ENCODE peak calls at places on chromosomes 4 and X, in nine cellular contexts. Y, G, Z, K, X, B, D, A and H are unnamed samples.

GRCh38 chr4:161248880-161249279 is 914.9 kb downstream of the FSTL5 start:
- DNase-seq in Z (no peak), D (no peak), A (no peak), X (no peak), Y (no peak), K (no peak), B (no peak), G (no peak), H (no peak)

GRCh38 chrX:68440940-68441339 is 7.6 kb upstream of the OPHN1 start:
- DNase-seq in K (no peak), Y (peak; percentile 47), B (peak; percentile 85), D (peak; percentile 54), X (no peak), Z (peak; percentile 75), G (peak; percentile 78), A (peak; percentile 26), H (no peak)

GRCh38 chr4:9971711-9972110 is 49.6 kb downstream of the SLC2A9 start:
- DNase-seq in A (no peak), K (no peak), X (no peak), Z (no peak), B (no peak), D (no peak), Y (no peak), G (no peak), H (no peak)

GRCh38 chr4:13866881-13867280 is 239.4 kb upstream of the BOD1L1 start:
- DNase-seq in A (no peak), K (no peak), Y (peak; percentile 39), B (no peak), D (peak; percentile 33), G (peak; percentile 57), X (no peak), Z (no peak), H (no peak)

GRCh38 chr4:33080262-33080661 is 2360.1 kb downstream of the PCDH7 start:
- DNase-seq in A (no peak), B (peak; percentile 63), Z (no peak), K (no peak), Y (no peak), D (peak; percentile 66), G (no peak), X (no peak), H (no peak)

GRCh38 chr4:56149601-56150000 is 200.9 kb downstream of the CEP135 start:
- DNase-seq in G (no peak), D (peak; percentile 49), Z (no peak), B (peak; percentile 71), A (no peak), X (no peak), K (no peak), Y (no peak), H (no peak)

GRCh38 chrX:116462843-116463242 is at the start of gene CT83:
- DNase-seq in X (no peak), A (no peak), Z (no peak), D (no peak), B (no peak), G (no peak), K (no peak), Y (no peak), H (no peak)

GRCh38 chr4:111546881-111547280 is 598.4 kb upstream of the FAM241A start:
- DNase-seq in G (no peak), A (no peak), K (no peak), B (no peak), X (no peak), D (peak; percentile 8), Z (no peak), Y (no peak), H (no peak)

GRCh38 chr4:15691346-15692140 is 9.9 kb downstream of the FAM200B start:
- DNase-seq in Z (no peak), D (peak; percentile 68), X (no peak), G (peak; percentile 87), K (no peak), A (no peak), B (peak; percentile 66), Y (peak; percentile 37), H (no peak)

GRCh38 chr4:8117278-8117682 is 41.3 kb downstream of the ABLIM2 start:
- DNase-seq in B (peak; percentile 38), Y (no peak), Z (peak; percentile 36), K (peak; percentile 89), A (no peak), X (peak; percentile 94), D (peak; percentile 3), G (peak; percentile 48), H (no peak)

GRCh38 chr4:153919667-153920066 is 130.8 kb upstream of the SFRP2 start:
- DNase-seq in A (no peak), Y (no peak), D (peak; percentile 58), K (no peak), G (no peak), Z (no peak), B (peak; percentile 2), X (no peak), H (no peak)

GRCh38 chr4:161573836-161574235 is 590.0 kb downstream of the FSTL5 start:
- DNase-seq in Y (no peak), Z (no peak), G (no peak), B (no peak), X (no peak), D (no peak), A (no peak), K (peak; percentile 26), H (no peak)

GRCh38 chrX:54483946-54484345 is 12.1 kb downstream of the FGD1 start:
- DNase-seq in X (no peak), K (no peak), Z (no peak), D (no peak), G (no peak), Y (no peak), A (no peak), B (no peak), H (no peak)

GRCh38 chr4:104732766-104733165 is 238.1 kb upstream of the CXXC4 start:
- DNase-seq in B (no peak), G (no peak), Y (no peak), Z (no peak), X (no peak), A (no peak), K (no peak), D (no peak), H (no peak)

GRCh38 chr4:65668201-65669007 is 1.9 kb downstream of the EPHA5 start:
- DNase-seq in B (peak; percentile 34), Z (peak; percentile 45), A (no peak), K (peak; percentile 60), Y (no peak), D (peak; percentile 10), X (no peak), G (peak; percentile 42), H (no peak)

GRCh38 chr4:81218206-81218605 is 3.2 kb upstream of the PRKG2 start:
- DNase-seq in K (no peak), D (no peak), Z (no peak), X (no peak), B (no peak), G (no peak), Y (no peak), A (no peak), H (no peak)

GRCh38 chr4:53326535-53326934 is 39.3 kb downstream of the SCFD2 start:
- DNase-seq in D (no peak), A (no peak), K (no peak), X (no peak), G (no peak), B (no peak), Y (no peak), Z (no peak), H (no peak)

GRCh38 chrX:132412208-132412607 is 76.6 kb downstream of the MBNL3 start:
- DNase-seq in K (peak; percentile 87), X (no peak), Z (no peak), G (no peak), A (peak; percentile 18), B (no peak), D (no peak), Y (no peak), H (no peak)

GRCh38 chr4:8585721-8586161 is 5.5 kb downstream of the GPR78 start:
- DNase-seq in K (no peak), D (no peak), B (no peak), A (no peak), Z (no peak), Y (no peak), X (no peak), G (no peak), H (no peak)

GRCh38 chr4:76830612-76831474 is 67.1 kb downstream of the SOWAHB start:
- DNase-seq in D (peak; percentile 88), A (no peak), K (peak; percentile 70), Z (peak; percentile 28), B (peak; percentile 85), Y (peak; percentile 89), X (no peak), G (peak; percentile 96), H (peak; percentile 96)

GRCh38 chr4:119209077-119209476 is 3.4 kb upstream of the USP53 start:
- DNase-seq in Y (peak; percentile 87), D (peak; percentile 91), A (no peak), Z (no peak), K (peak; percentile 86), X (peak; percentile 18), G (peak; percentile 97), B (peak; percentile 93), H (peak; percentile 80)

GRCh38 chrX:66030505-66031317 is 9.2 kb downstream of the VSIG4 start:
- DNase-seq in D (peak; percentile 11), Y (no peak), Z (no peak), B (peak; percentile 41), A (no peak), K (peak; percentile 58), X (peak; percentile 38), G (peak; percentile 32), H (no peak)

GRCh38 chrX:15299945-15300851 is 15.2 kb downstream of the ASB11 start:
- DNase-seq in B (peak; percentile 52), K (peak; percentile 5), Z (no peak), X (peak; percentile 16), D (peak; percentile 17), G (peak; percentile 18), Y (peak; percentile 38), A (no peak), H (peak; percentile 16)

GRCh38 chr4:30792616-30793015 is 72.4 kb downstream of the PCDH7 start:
- DNase-seq in K (peak; percentile 47), D (no peak), B (no peak), Z (no peak), G (no peak), X (no peak), A (no peak), Y (no peak), H (no peak)

GRCh38 chrX:54786972-54787371 is 11.1 kb downstream of the ITIH6 start:
- DNase-seq in B (no peak), G (no peak), Y (no peak), A (no peak), D (no peak), K (peak; percentile 44), X (no peak), Z (no peak), H (no peak)

GRCh38 chr4:105074097-105074496 is 72.6 kb upstream of the TET2 start:
- DNase-seq in G (no peak), Z (no peak), K (no peak), B (no peak), Y (no peak), X (no peak), D (no peak), A (no peak), H (no peak)

GRCh38 chr4:7044415-7044930 is 1.3 kb downstream of the TADA2B start:
- DNase-seq in G (peak; percentile 25), X (no peak), D (no peak), Y (no peak), A (no peak), B (no peak), Z (no peak), K (no peak), H (no peak)

GRCh38 chr4:1187182-1187581 is 14.8 kb upstream of the SPON2 start:
- DNase-seq in Z (no peak), Y (no peak), X (no peak), B (no peak), A (no peak), G (peak; percentile 29), D (no peak), K (no peak), H (no peak)

GRCh38 chr4:95021099-95021498 is 263.3 kb downstream of the BMPR1B start:
- DNase-seq in A (no peak), Y (no peak), B (no peak), K (no peak), Z (no peak), X (no peak), D (no peak), G (no peak), H (no peak)